ENCODE peak calls at places on chromosomes 7 and 10, in seven cellular contexts. J is GM23248, R is glutamatergic neuron, G is PC-3, X is body of pancreas, A is cardiac septum, T is right cardiac atrium. I is an unnamed sample.

GRCh38 chr7:20317413-20317812 is 13.3 kb upstream of the ITGB8 start:
- DNase-seq in A (no peak), G (no peak), R (no peak), X (no peak), J (no peak), T (no peak), I (no peak)

GRCh38 chr10:32211046-32211363 is 136.0 kb downstream of the EPC1 start:
- DNase-seq in A (no peak), X (no peak), G (no peak), T (no peak), J (no peak), R (no peak), I (no peak)

GRCh38 chr7:123570390-123571182 is 13.0 kb upstream of the NDUFA5 start:
- DNase-seq in T (no peak), A (no peak), G (peak; percentile 72), J (no peak), R (no peak), X (no peak), I (no peak)

GRCh38 chr7:148911626-148912025 is 27.5 kb upstream of the EZH2 start:
- DNase-seq in T (no peak), G (no peak), A (peak; percentile 19), J (no peak), X (no peak), R (no peak), I (no peak)

GRCh38 chr7:70361821-70362220 is 763.5 kb downstream of the AUTS2 start:
- DNase-seq in J (no peak), R (no peak), T (no peak), X (no peak), A (no peak), G (no peak), I (no peak)

GRCh38 chr7:43902542-43903054 is 3.8 kb downstream of the URGCP start:
- DNase-seq in X (no peak), G (no peak), T (no peak), A (no peak), R (no peak), J (no peak), I (no peak)

GRCh38 chr10:93417264-93417663 is 64.9 kb downstream of the MYOF start:
- DNase-seq in G (no peak), T (peak; percentile 70), A (peak; percentile 88), X (no peak), R (no peak), J (no peak), I (no peak)

GRCh38 chr7:30474893-30475292 is 3.7 kb downstream of the NOD1 start:
- DNase-seq in J (peak; percentile 95), T (peak; percentile 57), A (no peak), R (no peak), X (no peak), G (no peak), I (no peak)

GRCh38 chr10:113053881-113054280 is 103.8 kb downstream of the TCF7L2 start:
- DNase-seq in G (no peak), R (no peak), T (peak; percentile 59), J (peak; percentile 56), A (no peak), X (no peak), I (no peak)

GRCh38 chr7:6564091-6564770 is 13.0 kb upstream of the GRID2IP start:
- DNase-seq in G (no peak), X (no peak), J (peak; percentile 67), T (peak; percentile 80), R (no peak), A (no peak), I (no peak)

I was measured in germinal center.